ENCODE peak calls at places on chromosomes 7 and 10, in nine cellular contexts. Y is pancreas; C is T-helper 1 cell; P is H7; K is A549; B is left ventricle myocardium superior; X is stimulated activated CD8-positive, alpha-beta memory T cell treated with anti-CD3 and anti-CD28 coated beads, Interleukin-4, amount 100 ng/mL, for 24 hours; Z is ELR; S is activated CD4-positive, alpha-beta T cell treated with anti-CD3 and anti-CD28 coated beads, Interleukin-2, amount 10 ng/mL, durations not matched to agents 7 days and 5 days. A is an unnamed sample.

GRCh38 chr10:92903633-92904032 is 55.3 kb downstream of the EXOC6 start:
- DNase-seq in Z (no peak), S (no peak), B (no peak), X (no peak), K (no peak), Y (no peak), P (no peak), C (no peak), A (no peak)

GRCh38 chr7:121107923-121108498 is 119.5 kb downstream of the CPED1 start:
- DNase-seq in P (peak; percentile 2), Z (peak; percentile 82), B (no peak), C (peak; percentile 39), S (peak; percentile 16), K (peak; percentile 56), Y (no peak), X (no peak), A (no peak)

GRCh38 chr7:159115601-159116501 is 28.8 kb downstream of the VIPR2 start:
- DNase-seq in Z (no peak), K (no peak), S (no peak), B (peak; percentile 33), X (no peak), P (peak; percentile 44), Y (peak; percentile 75), C (no peak), A (no peak)

GRCh38 chr10:101303087-101303753 is 50.7 kb upstream of the BTRC start:
- DNase-seq in Z (no peak), P (no peak), B (no peak), Y (no peak), K (no peak), X (no peak), C (no peak), S (no peak), A (no peak)

GRCh38 chr10:12796431-12797185 is 204.9 kb downstream of the CCDC3 start:
- DNase-seq in S (no peak), P (no peak), K (no peak), C (no peak), B (no peak), Z (no peak), Y (no peak), X (no peak), A (no peak)

GRCh38 chr7:84042110-84042539 is 152.5 kb downstream of the SEMA3A start:
- DNase-seq in Y (no peak), P (no peak), C (no peak), S (no peak), K (peak; percentile 16), X (no peak), B (no peak), Z (peak; percentile 91), A (no peak)

GRCh38 chr10:129956902-129957673 is 7.0 kb downstream of the EBF3 start:
- DNase-seq in X (no peak), P (peak; percentile 66), Z (no peak), B (no peak), K (no peak), Y (no peak), C (no peak), S (no peak), A (no peak)

GRCh38 chr10:62652114-62652513 is 152.4 kb upstream of the ADO start:
- DNase-seq in B (no peak), P (no peak), K (no peak), X (no peak), C (no peak), S (no peak), Z (peak; percentile 75), Y (no peak), A (no peak)

GRCh38 chr10:13102002-13102794 is 2.2 kb downstream of the OPTN start:
- DNase-seq in K (no peak), C (no peak), P (no peak), S (no peak), X (no peak), Z (no peak), Y (no peak), B (no peak), A (no peak)

GRCh38 chr10:102451105-102451969 is at the start of gene C10orf95:
- DNase-seq in Y (peak; percentile 67), S (no peak), X (no peak), C (no peak), P (no peak), B (no peak), K (no peak), Z (peak; percentile 27), A (no peak)

GRCh38 chr10:131487822-131488221 is 176.3 kb upstream of the TCERG1L start:
- DNase-seq in X (no peak), K (no peak), Y (no peak), C (no peak), P (peak; percentile 52), S (no peak), Z (no peak), B (no peak), A (no peak)

GRCh38 chr7:28867181-28867580 is 90.9 kb downstream of the TRIL start:
- DNase-seq in X (no peak), Y (no peak), C (no peak), S (no peak), Z (no peak), P (no peak), K (no peak), B (no peak), A (no peak)

GRCh38 chr7:44796034-44796503 is 412 bp upstream of the PPIA start:
- DNase-seq in Y (no peak), K (no peak), Z (peak; percentile 71), S (peak; percentile 72), B (no peak), X (no peak), C (no peak), P (no peak), A (no peak)

GRCh38 chr10:132867801-132868644 is 74.3 kb downstream of the CFAP46 start:
- DNase-seq in Z (no peak), Y (peak; percentile 46), P (no peak), K (no peak), C (no peak), S (no peak), B (peak; percentile 21), X (no peak), A (no peak)

GRCh38 chr10:1550291-1550595 is 187.1 kb downstream of the ADARB2 start:
- DNase-seq in S (no peak), X (no peak), Z (no peak), P (no peak), K (no peak), Y (no peak), C (peak; percentile 65), B (no peak), A (no peak)

GRCh38 chr7:100364480-100364879 is 6.6 kb downstream of the PILRB start:
- DNase-seq in C (no peak), K (no peak), P (no peak), X (no peak), Z (no peak), S (no peak), Y (no peak), B (no peak), A (no peak)

GRCh38 chr7:24441331-24442059 is 131.8 kb upstream of the PALS2 start:
- DNase-seq in K (no peak), B (no peak), P (no peak), S (no peak), Z (no peak), C (peak; percentile 2), Y (no peak), X (no peak), A (no peak)

GRCh38 chr10:101612872-101613271 is 24.8 kb downstream of the DPCD start:
- DNase-seq in S (no peak), X (no peak), K (no peak), B (no peak), Z (no peak), Y (no peak), C (no peak), P (no peak), A (no peak)

GRCh38 chr10:132706701-132707100 is 79.2 kb downstream of the NKX6-2 start:
- DNase-seq in X (no peak), B (peak; percentile 2), P (no peak), C (no peak), Z (no peak), Y (peak; percentile 25), K (no peak), S (no peak), A (no peak)

GRCh38 chr10:133527779-133528271 is 662 bp downstream of the CYP2E1 start:
- DNase-seq in Y (peak; percentile 73), Z (no peak), P (peak; percentile 41), C (no peak), X (no peak), S (no peak), B (no peak), K (no peak), A (no peak)

GRCh38 chr10:21030096-21030495 is 133.0 kb upstream of the NEBL start:
- DNase-seq in K (peak; percentile 68), S (no peak), C (no peak), B (no peak), Z (no peak), X (no peak), Y (no peak), P (no peak), A (no peak)

GRCh38 chr7:154942718-154943117 is 60.2 kb downstream of the PAXIP1 start:
- DNase-seq in X (no peak), Y (no peak), Z (no peak), C (no peak), P (no peak), K (no peak), S (no peak), B (no peak), A (no peak)